ENCODE peak calls at places on chromosome 12, in four cellular contexts. M is HepG2, Z is K562, P is HCT116. B is an unnamed sample.

GRCh38 chr12:101107032-101107763 is 102.8 kb downstream of the SLC5A8 start:
- DNase-seq in P (no peak), M (no peak), Z (no peak), B (no peak)

GRCh38 chr12:3437986-3438385 is 53.0 kb upstream of the PRMT8 start:
- DNase-seq in M (no peak), Z (no peak), P (no peak), B (no peak)

GRCh38 chr12:95074766-95075165 is 1.3 kb upstream of the NR2C1 start:
- DNase-seq in Z (no peak), P (no peak), M (no peak), B (no peak)

GRCh38 chr12:8559676-8560075 is 19.0 kb upstream of the CLEC4E start:
- DNase-seq in P (no peak), M (no peak), Z (no peak), B (no peak)

GRCh38 chr12:122853582-122854245 is 18.5 kb downstream of the HIP1R start:
- DNase-seq in P (no peak), Z (no peak), M (no peak), B (no peak)

GRCh38 chr12:81598205-81598604 is 160.9 kb downstream of the PPFIA2 start:
- DNase-seq in M (no peak), P (no peak), Z (no peak), B (no peak)

GRCh38 chr12:95484524-95484923 is 10.6 kb downstream of the METAP2 start:
- DNase-seq in Z (no peak), P (no peak), M (no peak), B (no peak)

GRCh38 chr12:110846615-110847566 is at the start of gene CCDC63:
- DNase-seq in P (peak), Z (peak), M (peak), B (no peak)

GRCh38 chr12:56521590-56522371 is at the start of gene RBMS2:
- DNase-seq in P (peak), M (peak), Z (peak), B (no peak)

GRCh38 chr12:58029260-58029659 is 87.9 kb downstream of the ATP23 start:
- DNase-seq in P (no peak), Z (no peak), M (no peak), B (no peak)

GRCh38 chr12:27523305-27523641 is 733 bp upstream of the PPFIBP1 start:
- DNase-seq in Z (no peak), P (no peak), M (no peak), B (no peak)

GRCh38 chr12:28023156-28023887 is 50.8 kb upstream of the PTHLH start:
- DNase-seq in P (peak), M (peak), Z (no peak), B (no peak)

GRCh38 chr12:112479413-112479812 is 60.7 kb downstream of the PTPN11 start:
- DNase-seq in Z (no peak), P (no peak), M (no peak), B (no peak)

GRCh38 chr12:115163710-115164109 is 479.7 kb upstream of the TBX3 start:
- DNase-seq in P (no peak), M (no peak), Z (no peak), B (no peak)

GRCh38 chr12:1882405-1882804 is 36.0 kb downstream of the CACNA2D4 start:
- DNase-seq in P (no peak), M (no peak), Z (no peak), B (no peak)

GRCh38 chr12:103924761-103925641 is 5.2 kb upstream of the HSP90B1 start:
- DNase-seq in M (no peak), P (peak), Z (no peak), B (peak)

GRCh38 chr12:53079226-53080117 is at the start of gene SPRYD3:
- DNase-seq in Z (peak), P (peak), M (peak), B (peak)
- TF ChIP-seq TCF7L2 in Z (no peak), P (no peak), M (no peak), B (no peak)

DNA sequence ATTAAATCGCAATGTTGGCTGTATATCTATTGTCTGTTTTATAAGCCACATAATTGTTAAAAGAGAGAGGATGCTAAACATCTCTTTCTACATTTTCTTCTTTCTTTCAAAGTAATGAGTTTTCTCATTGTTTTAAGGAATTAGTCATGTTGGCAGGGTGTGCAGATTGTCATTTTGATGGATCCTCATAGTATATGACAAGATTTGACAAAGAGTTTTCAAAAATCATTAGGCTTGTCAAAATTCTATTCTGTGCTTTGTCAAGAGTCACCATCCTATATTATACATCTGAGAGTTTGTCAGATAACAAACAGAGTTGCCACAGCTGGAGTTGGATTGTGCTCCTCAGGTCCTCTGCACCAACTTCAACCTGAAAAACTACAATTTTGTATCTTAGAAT is 35.4 kb upstream of the APPL2 start:
- DNase-seq in P (no peak), M (no peak), Z (no peak), B (no peak)
- TF ChIP-seq TCF7L2 in P (no peak), M (no peak), Z (no peak), B (no peak)

GRCh38 chr12:65634061-65634460 is 190.2 kb upstream of the HMGA2 start:
- DNase-seq in P (no peak), M (no peak), Z (no peak), B (no peak)

GRCh38 chr12:65637150-65637549 is 187.1 kb upstream of the HMGA2 start:
- DNase-seq in P (no peak), Z (no peak), M (no peak), B (no peak)

GRCh38 chr12:65632131-65632855 is 192.0 kb upstream of the HMGA2 start:
- DNase-seq in Z (no peak), P (no peak), M (no peak), B (no peak)

GRCh38 chr12:65636436-65636835 is 187.8 kb upstream of the HMGA2 start:
- DNase-seq in Z (no peak), P (no peak), M (no peak), B (no peak)

GRCh38 chr12:65634626-65635331 is 189.5 kb upstream of the HMGA2 start:
- DNase-seq in Z (no peak), P (no peak), M (peak), B (no peak)
- TF ChIP-seq TCF7L2 in Z (no peak), P (no peak), M (no peak), B (no peak)

GRCh38 chr12:50017047-50017446 is 8.2 kb downstream of the RACGAP1 start:
- DNase-seq in M (no peak), Z (no peak), P (no peak), B (no peak)
- TF ChIP-seq TCF7L2 in M (no peak), Z (no peak), P (no peak), B (no peak)

GRCh38 chr12:106769078-106769477 is 5.4 kb upstream of the RIC8B start:
- DNase-seq in Z (no peak), M (peak), P (no peak), B (no peak)
- TF ChIP-seq TCF7L2 in Z (no peak), M (no peak), P (no peak), B (no peak)

GRCh38 chr12:130074661-130075406 is 87.4 kb upstream of the FZD10 start:
- DNase-seq in P (no peak), Z (no peak), M (no peak), B (no peak)

GRCh38 chr12:130066742-130067141 is 95.5 kb upstream of the FZD10 start:
- DNase-seq in Z (no peak), M (no peak), P (no peak), B (no peak)

GRCh38 chr12:130073721-130074120 is 88.5 kb upstream of the FZD10 start:
- DNase-seq in M (no peak), Z (no peak), P (no peak), B (no peak)

GRCh38 chr12:130068741-130069140 is 93.5 kb upstream of the FZD10 start:
- DNase-seq in P (no peak), M (no peak), Z (no peak), B (no peak)

DNA sequence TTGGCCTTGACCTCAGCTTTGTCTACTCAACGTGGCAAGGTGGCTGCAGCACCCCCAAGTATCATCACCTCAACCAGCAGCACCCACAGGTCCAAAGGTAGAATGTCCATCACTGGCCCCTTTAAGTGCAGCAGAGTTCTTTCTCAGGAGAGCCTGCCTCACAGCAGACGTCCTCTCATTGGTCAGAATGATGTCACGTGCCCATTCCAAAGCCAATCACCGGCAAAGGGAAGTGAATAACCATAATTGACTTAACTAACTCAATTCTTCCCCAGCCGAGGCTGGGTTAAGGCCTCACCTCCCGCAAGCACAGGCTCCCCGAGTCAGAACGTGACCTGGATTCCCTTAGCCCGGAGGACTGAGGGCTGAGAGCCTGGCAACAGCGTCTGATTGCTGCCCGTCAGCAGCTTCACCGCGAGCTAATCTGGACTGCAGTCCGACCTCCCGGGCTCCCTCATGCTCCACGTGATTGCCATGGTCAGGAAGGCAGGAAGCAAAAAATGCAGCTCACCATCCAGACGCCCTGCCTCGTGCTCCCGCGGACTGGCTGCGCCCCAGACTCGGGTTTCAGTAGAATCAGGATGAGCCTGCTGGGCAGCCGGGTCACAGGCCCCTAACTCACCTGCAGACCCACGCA is 92.1 kb upstream of the FZD10 start:
- DNase-seq in Z (peak), P (no peak), M (no peak), B (no peak)
- TF ChIP-seq TCF7L2 in Z (no peak), P (no peak), M (no peak), B (no peak)

B was measured in Panc1.